ENCODE peak calls at places on chromosome 3, in ten cellular contexts. L is Ammon's horn; I is activated T-helper 2 cell treated with anti-CD3 and anti-CD28 coated beads, Interferon-gamma antibody, Interleukin-2, Interleukin-4, amounts not matched to agents 10 μg/mL and 5 μg/mL and 100 μg/mL, durations not matched to agents 14 hours and 24 hours and 36 hours; A is stimulated activated CD8-positive, alpha-beta memory T cell treated with anti-CD3 and anti-CD28 coated beads, Interleukin-2, amount 100 ng/mL, for 48 hours; Z is glutamatergic neuron; E is substantia nigra; F is stimulated activated naive CD4-positive, alpha-beta T cell; P is choroid plexus epithelial cell; W is pancreas; G is stimulated activated CD4-positive, alpha-beta T cell treated with anti-CD3 and anti-CD28 coated beads, Interleukin-4, amount 100 ng/mL, for 24 hours. D is an unnamed sample.

GRCh38 chr3:152357587-152357986 is 88.9 kb downstream of the MBNL1 start:
- DNase-seq in L (no peak), I (no peak), A (no peak), Z (no peak), E (no peak), F (no peak), P (no peak), W (no peak), G (no peak), D (no peak)

GRCh38 chr3:42118762-42119361 is 27.7 kb downstream of the TRAK1 start:
- DNase-seq in L (peak; percentile 75), I (no peak), A (no peak), Z (peak; percentile 41), E (peak; percentile 11), F (no peak), P (peak; percentile 72), W (no peak), G (no peak), D (no peak)

GRCh38 chr3:156417733-156418132 is 137.2 kb downstream of the SSR3 start:
- DNase-seq in L (no peak), I (no peak), A (no peak), Z (no peak), E (no peak), F (no peak), P (no peak), W (no peak), G (no peak), D (no peak)

GRCh38 chr3:53808496-53808895 is 37.7 kb downstream of the CHDH start:
- DNase-seq in L (no peak), I (no peak), A (no peak), Z (no peak), E (no peak), F (no peak), P (no peak), W (no peak), G (no peak), D (no peak)

GRCh38 chr3:48845170-48845569 is 2.5 kb downstream of the PRKAR2A start:
- DNase-seq in L (no peak), I (no peak), A (no peak), Z (no peak), E (no peak), F (no peak), P (peak; percentile 20), W (no peak), G (no peak), D (no peak)

GRCh38 chr3:100533176-100533575 is 40.8 kb downstream of the TMEM45A start:
- DNase-seq in L (no peak), I (no peak), A (no peak), Z (no peak), E (no peak), F (no peak), P (no peak), W (no peak), G (no peak), D (no peak)

GRCh38 chr3:38008191-38008701 is 17.7 kb downstream of the VILL start:
- DNase-seq in L (no peak), I (no peak), A (no peak), Z (no peak), E (no peak), F (no peak), P (no peak), W (peak; percentile 59), G (no peak), D (no peak)

GRCh38 chr3:187139126-187139894 is at the start of gene RPL39L:
- DNase-seq in L (peak; percentile 87), I (peak; percentile 91), A (peak; percentile 88), Z (peak; percentile 93), E (peak; percentile 58), F (peak; percentile 94), P (peak; percentile 88), W (peak; percentile 71), G (peak; percentile 91), D (peak; percentile 82)

GRCh38 chr3:31178467-31178866 is 284.0 kb upstream of the GADL1 start:
- DNase-seq in L (no peak), I (no peak), A (no peak), Z (no peak), E (no peak), F (no peak), P (no peak), W (no peak), G (no peak), D (no peak)

GRCh38 chr3:39467394-39468107 is at the start of gene MOBP:
- DNase-seq in L (peak; percentile 38), I (no peak), A (no peak), Z (no peak), E (no peak), F (no peak), P (no peak), W (no peak), G (no peak), D (no peak)

GRCh38 chr3:42489116-42489936 is 13.1 kb upstream of the VIPR1 start:
- DNase-seq in L (no peak), I (peak; percentile 4), A (no peak), Z (no peak), E (no peak), F (no peak), P (no peak), W (no peak), G (no peak), D (no peak)

GRCh38 chr3:148955544-148956346 is 35.6 kb upstream of the GYG1 start:
- DNase-seq in L (peak; percentile 73), I (no peak), A (no peak), Z (no peak), E (no peak), F (peak; percentile 40), P (peak; percentile 96), W (no peak), G (peak; percentile 32), D (peak; percentile 79)

GRCh38 chr3:163779396-163780344 is 1298.6 kb downstream of the SI start:
- DNase-seq in L (no peak), I (no peak), A (no peak), Z (no peak), E (no peak), F (no peak), P (no peak), W (no peak), G (no peak), D (no peak)

GRCh38 chr3:110685630-110686029 is 386.0 kb upstream of the NECTIN3 start:
- DNase-seq in L (no peak), I (no peak), A (no peak), Z (no peak), E (no peak), F (no peak), P (no peak), W (no peak), G (no peak), D (no peak)

GRCh38 chr3:48543271-48543866 is 13.2 kb downstream of the PFKFB4 start:
- DNase-seq in L (no peak), I (no peak), A (no peak), Z (peak; percentile 56), E (no peak), F (no peak), P (no peak), W (peak; percentile 60), G (no peak), D (no peak)

GRCh38 chr3:143277531-143277930 is 158.0 kb downstream of the CHST2 start:
- DNase-seq in L (no peak), I (no peak), A (no peak), Z (no peak), E (no peak), F (no peak), P (no peak), W (no peak), G (no peak), D (no peak)

GRCh38 chr3:57949344-57949743 is 58.9 kb upstream of the FLNB start:
- DNase-seq in L (no peak), I (no peak), A (no peak), Z (no peak), E (no peak), F (no peak), P (no peak), W (no peak), G (no peak), D (no peak)

GRCh38 chr3:115626006-115626409 is 2.7 kb downstream of the GAP43 start:
- DNase-seq in L (no peak), I (no peak), A (no peak), Z (peak; percentile 55), E (no peak), F (no peak), P (no peak), W (no peak), G (no peak), D (no peak)

GRCh38 chr3:179069762-179070390 is 1.7 kb downstream of the ZMAT3 start:
- DNase-seq in L (no peak), I (no peak), A (no peak), Z (no peak), E (no peak), F (no peak), P (peak; percentile 73), W (no peak), G (no peak), D (no peak)

D was measured in ovary.